ENCODE peak calls at places on chromosomes 4 and X, in nine cellular contexts. D is GM12878, W is A549, M is Panc1, R is K562, G is SK-N-SH, N is GM23338, P is HepG2, K is HCT116. L is an unnamed sample.

GRCh38 chr4:15725608-15726007 is 22.7 kb downstream of the BST1 start:
- DNase-seq in D (no peak), W (no peak), M (no peak), R (no peak), G (no peak), N (no peak), P (no peak), K (no peak), L (no peak)

GRCh38 chrX:132497432-132497831 is 8.6 kb upstream of the MBNL3 start:
- DNase-seq in D (no peak), W (no peak), M (no peak), R (no peak), G (no peak), N (no peak), P (no peak), K (no peak), L (no peak)

GRCh38 chr4:152850377-152850776 is 70.6 kb downstream of the ARFIP1 start:
- DNase-seq in D (peak; percentile 25), W (no peak), M (peak; percentile 17), R (no peak), G (no peak), N (peak; percentile 86), P (peak; percentile 7), K (no peak), L (peak; percentile 89)

GRCh38 chr4:73345399-73345975 is 58.6 kb upstream of the ALB start:
- DNase-seq in D (no peak), W (peak; percentile 31), M (no peak), R (no peak), G (no peak), N (no peak), P (peak; percentile 93), K (no peak), L (no peak)

GRCh38 chr4:55117511-55117910 is 7.9 kb downstream of the KDR start:
- DNase-seq in D (no peak), W (no peak), M (no peak), R (no peak), G (no peak), N (no peak), P (no peak), K (no peak), L (no peak)

GRCh38 chrX:22300130-22300529 is 27.4 kb downstream of the CBLL2 start:
- DNase-seq in D (no peak), W (peak; percentile 5), M (no peak), R (no peak), G (peak; percentile 19), N (no peak), P (no peak), K (peak; percentile 45), L (no peak)

GRCh38 chr4:47930971-47931804 is 16.8 kb upstream of the NFXL1 start:
- DNase-seq in D (no peak), W (no peak), M (no peak), R (no peak), G (peak; percentile 26), N (no peak), P (no peak), K (no peak), L (no peak)

GRCh38 chr4:168167714-168168284 is 75.5 kb downstream of the ANXA10 start:
- DNase-seq in D (no peak), W (no peak), M (no peak), R (no peak), G (no peak), N (no peak), P (no peak), K (no peak), L (no peak)

GRCh38 chr4:38583102-38583501 is 80.9 kb upstream of the KLF3 start:
- DNase-seq in D (no peak), W (no peak), M (no peak), R (no peak), G (no peak), N (no peak), P (no peak), K (no peak), L (no peak)

GRCh38 chr4:141238196-141238595 is 17.5 kb downstream of the ZNF330 start:
- DNase-seq in D (no peak), W (no peak), M (no peak), R (no peak), G (no peak), N (no peak), P (no peak), K (no peak), L (no peak)

GRCh38 chrX:111170017-111170416 is 74.0 kb downstream of the PAK3 start:
- DNase-seq in D (no peak), W (no peak), M (no peak), R (no peak), G (no peak), N (no peak), P (no peak), K (no peak), L (no peak)

GRCh38 chrX:31832263-31832662 is 760.4 kb upstream of the FTHL17 start:
- DNase-seq in D (no peak), W (no peak), M (no peak), R (no peak), G (peak; percentile 6), N (no peak), P (no peak), K (no peak), L (no peak)
- TF ChIP-seq REST in D (no peak), W (no peak), M (no peak), R (no peak), G (no peak), N (no peak), P (no peak), K (no peak), L (no peak)

GRCh38 chr4:161291222-161291621 is 872.6 kb downstream of the FSTL5 start:
- DNase-seq in D (no peak), W (no peak), M (no peak), R (no peak), G (no peak), N (no peak), P (no peak), K (no peak), L (no peak)
- TF ChIP-seq REST in D (no peak), W (no peak), M (no peak), R (no peak), G (no peak), N (no peak), P (no peak), K (no peak), L (no peak)

GRCh38 chrX:87397103-87397886 is 120.3 kb upstream of the KLHL4 start:
- DNase-seq in D (no peak), W (no peak), M (no peak), R (no peak), G (no peak), N (no peak), P (no peak), K (no peak), L (no peak)

GRCh38 chrX:87388381-87388780 is 129.2 kb upstream of the KLHL4 start:
- DNase-seq in D (no peak), W (no peak), M (no peak), R (no peak), G (no peak), N (no peak), P (no peak), K (no peak), L (no peak)

GRCh38 chrX:87392369-87392768 is 125.2 kb upstream of the KLHL4 start:
- DNase-seq in D (no peak), W (no peak), M (no peak), R (peak; percentile 12), G (no peak), N (no peak), P (no peak), K (no peak), L (no peak)

GRCh38 chrX:87391742-87392141 is 125.9 kb upstream of the KLHL4 start:
- DNase-seq in D (no peak), W (no peak), M (no peak), R (no peak), G (no peak), N (no peak), P (no peak), K (no peak), L (no peak)
- TF ChIP-seq REST in D (no peak), W (no peak), M (no peak), R (no peak), G (no peak), N (no peak), P (no peak), K (no peak), L (no peak)

DNA sequence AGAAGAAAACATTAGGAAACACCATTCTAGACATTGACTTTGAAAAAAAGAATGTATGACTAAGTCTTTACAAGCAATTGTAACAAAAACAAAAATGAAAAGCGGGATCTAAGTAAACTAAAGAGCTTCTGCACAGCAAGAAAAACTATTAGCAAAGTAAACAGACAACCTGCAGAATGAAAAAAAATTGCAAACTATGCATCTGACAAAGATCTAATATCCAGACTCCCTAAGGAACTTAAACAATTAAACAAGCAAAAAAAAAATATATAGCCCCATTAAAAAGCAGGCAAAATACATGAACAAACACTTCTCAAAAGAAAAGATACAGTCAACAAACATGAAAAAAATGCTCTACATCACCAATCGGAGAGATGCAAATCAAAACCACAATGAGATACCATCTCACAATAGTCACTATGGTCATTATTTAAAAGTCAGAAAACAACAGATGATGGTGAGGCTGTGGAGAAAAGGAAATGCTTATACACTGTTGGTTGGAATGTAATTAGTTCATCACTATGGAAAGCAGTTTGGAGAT is 168.1 kb downstream of the EPHA5 start:
- DNase-seq in D (no peak), W (peak; percentile 70), M (peak; percentile 28), R (no peak), G (no peak), N (no peak), P (no peak), K (no peak), L (no peak)
- TF ChIP-seq REST in D (no peak), W (no peak), M (no peak), R (no peak), G (no peak), N (no peak), P (no peak), K (no peak), L (no peak)

GRCh38 chr4:123298798-123299197 is 97.8 kb upstream of the SPRY1 start:
- DNase-seq in D (no peak), W (no peak), M (no peak), R (no peak), G (no peak), N (no peak), P (no peak), K (no peak), L (no peak)
- TF ChIP-seq REST in D (no peak), W (no peak), M (no peak), R (no peak), G (no peak), N (no peak), P (no peak), K (no peak), L (no peak)

L was measured in HL-60.